ENCODE peak calls at places on chromosomes 2 and 18, in four cellular contexts. H is coronary artery, A is HL-60, P is AG10803. B is an unnamed sample.

GRCh38 chr18:23857756-23858155 is 156.8 kb upstream of the TTC39C start:
- DNase-seq in H (no peak), A (no peak), P (peak), B (peak)

GRCh38 chr2:182240862-182241371 is 185.9 kb downstream of the PDE1A start:
- DNase-seq in H (no peak), A (peak), P (peak), B (no peak)

GRCh38 chr18:34772887-34773286 is 62.8 kb downstream of the DTNA start:
- DNase-seq in H (no peak), A (no peak), P (peak), B (peak)

GRCh38 chr2:149431337-149431736 is 101.0 kb downstream of the LYPD6 start:
- DNase-seq in H (no peak), A (no peak), P (peak), B (no peak)

GRCh38 chr2:83971547-83971946 is 487.5 kb downstream of the SUCLG1 start:
- DNase-seq in H (no peak), A (no peak), P (no peak), B (no peak)

GRCh38 chr2:112161431-112162145 is 23.4 kb downstream of the FBLN7 start:
- DNase-seq in H (peak), A (no peak), P (no peak), B (no peak)

GRCh38 chr2:181790716-181791649 is 100.5 kb upstream of the ITPRID2 start:
- DNase-seq in H (no peak), A (no peak), P (peak), B (peak)

GRCh38 chr18:68861365-68861764 is 63.5 kb downstream of the CCDC102B start:
- DNase-seq in H (no peak), A (no peak), P (no peak), B (no peak)

GRCh38 chr2:11691071-11691660 is 21.2 kb upstream of the NTSR2 start:
- DNase-seq in H (no peak), A (no peak), P (no peak), B (no peak)

GRCh38 chr2:180657054-180657453 is 323.4 kb upstream of the UBE2E3 start:
- DNase-seq in H (no peak), A (no peak), P (peak), B (peak)

GRCh38 chr2:118032169-118033013 is 18.5 kb upstream of the CCDC93 start:
- DNase-seq in H (no peak), A (no peak), P (peak), B (no peak)

GRCh38 chr2:237567276-237568029 is 1.1 kb downstream of the PRLH start:
- DNase-seq in H (peak), A (no peak), P (no peak), B (no peak)

GRCh38 chr18:74353169-74353775 is 37.6 kb downstream of the C18orf63 start:
- DNase-seq in H (no peak), A (peak), P (peak), B (peak)

GRCh38 chr2:210792000-210792399 is 235.6 kb downstream of the CPS1 start:
- DNase-seq in H (no peak), A (no peak), P (no peak), B (no peak)

GRCh38 chr18:1965016-1965415 is 606.3 kb downstream of the METTL4 start:
- DNase-seq in H (no peak), A (peak), P (no peak), B (no peak)

GRCh38 chr2:189514107-189514506 is 66.5 kb downstream of the SLC40A1 start:
- DNase-seq in H (no peak), A (no peak), P (no peak), B (no peak)

GRCh38 chr2:214652473-214652872 is 157.0 kb downstream of the BARD1 start:
- DNase-seq in H (no peak), A (no peak), P (no peak), B (no peak)

GRCh38 chr2:106139575-106139935 is 54.5 kb downstream of the UXS1 start:
- DNase-seq in H (no peak), A (no peak), P (no peak), B (no peak)

GRCh38 chr2:152499411-152499810 is 164.4 kb downstream of the FMNL2 start:
- DNase-seq in H (no peak), A (no peak), P (no peak), B (peak)

GRCh38 chr18:80197490-80197889 is 49.8 kb downstream of the PARD6G start:
- DNase-seq in H (no peak), A (no peak), P (peak), B (no peak)

GRCh38 chr18:75189696-75190095 is 19.2 kb downstream of the PTGR3 start:
- DNase-seq in H (no peak), A (no peak), P (no peak), B (no peak)

GRCh38 chr2:96970248-96970875 is 16.0 kb downstream of the FAM178B start:
- DNase-seq in H (no peak), A (no peak), P (no peak), B (no peak)

GRCh38 chr2:36450466-36451196 is 95.1 kb downstream of the CRIM1 start:
- DNase-seq in H (no peak), A (no peak), P (peak), B (peak)

GRCh38 chr2:139478191-139478914 is 698.2 kb upstream of the NXPH2 start:
- DNase-seq in H (no peak), A (no peak), P (no peak), B (peak)

GRCh38 chr2:205658572-205658971 is 23.7 kb upstream of the NRP2 start:
- DNase-seq in H (no peak), A (no peak), P (peak), B (no peak)

GRCh38 chr2:56522605-56523089 is 338.9 kb downstream of the CCDC85A start:
- DNase-seq in H (no peak), A (no peak), P (peak), B (peak)

GRCh38 chr2:12847694-12848093 is 131.0 kb downstream of the TRIB2 start:
- DNase-seq in H (no peak), A (no peak), P (no peak), B (no peak)

GRCh38 chr2:109317471-109318090 is 188.6 kb downstream of the SH3RF3 start:
- DNase-seq in H (no peak), A (no peak), P (peak), B (peak)

GRCh38 chr2:12921321-12921720 is 204.6 kb downstream of the TRIB2 start:
- DNase-seq in H (no peak), A (no peak), P (peak), B (peak)

GRCh38 chr18:32213693-32214092 is 23.9 kb downstream of the MEP1B start:
- DNase-seq in H (no peak), A (no peak), P (no peak), B (no peak)

GRCh38 chr2:100422320-100422719 is 4.9 kb upstream of the CHST10 start:
- DNase-seq in H (no peak), A (no peak), P (peak), B (peak)

GRCh38 chr2:17628349-17629261 is 88.1 kb downstream of the VSNL1 start:
- DNase-seq in H (no peak), A (no peak), P (peak), B (no peak)

GRCh38 chr2:235302263-235302662 is 191.6 kb upstream of the AGAP1 start:
- DNase-seq in H (no peak), A (no peak), P (no peak), B (no peak)

GRCh38 chr2:144703852-144704324 is 184.0 kb upstream of the ZEB2 start:
- DNase-seq in H (no peak), A (peak), P (peak), B (peak)

GRCh38 chr2:105627530-105627929 is 117.2 kb upstream of the NCK2 start:
- DNase-seq in H (no peak), A (no peak), P (no peak), B (no peak)

GRCh38 chr2:72361042-72361441 is 213.4 kb upstream of the CYP26B1 start:
- DNase-seq in H (no peak), A (no peak), P (no peak), B (no peak)

GRCh38 chr2:103667335-103667884 is 905.6 kb downstream of the TMEM182 start:
- DNase-seq in H (no peak), A (no peak), P (no peak), B (no peak)

B was measured in foreskin fibroblast.